ENCODE peak calls at places on chromosomes 16 and 17, in eight cellular contexts. F, I, Y, V, G, X, W and D are unnamed samples.

GRCh38 chr17:35520043-35520442 is 17.4 kb downstream of the SLFN12L start:
- DNase-seq in F (no peak), I (no peak), Y (no peak), V (no peak), G (no peak), X (no peak), W (no peak), D (no peak)

GRCh38 chr17:50686494-50687199 is 21.1 kb downstream of the ANKRD40 start:
- DNase-seq in F (no peak), I (peak), Y (no peak), V (no peak), G (peak), X (no peak), W (no peak), D (peak)

GRCh38 chr17:63039342-63039741 is 73.3 kb downstream of the TANC2 start:
- DNase-seq in F (no peak), I (no peak), Y (no peak), V (no peak), G (peak), X (no peak), W (no peak), D (no peak)

GRCh38 chr17:59786536-59787319 is 79.3 kb downstream of the VMP1 start:
- DNase-seq in F (peak), I (peak), Y (peak), V (no peak), G (peak), X (peak), W (peak), D (peak)

GRCh38 chr17:39014044-39014794 is 47.0 kb upstream of the FBXO47 start:
- DNase-seq in F (no peak), I (peak), Y (no peak), V (no peak), G (peak), X (no peak), W (no peak), D (peak)

GRCh38 chr16:85396879-85397871 is 215.9 kb upstream of the GSE1 start:
- DNase-seq in F (no peak), I (no peak), Y (peak), V (no peak), G (no peak), X (no peak), W (peak), D (no peak)

GRCh38 chr16:1791256-1791942 is 2.1 kb downstream of the IGFALS start:
- DNase-seq in F (no peak), I (no peak), Y (no peak), V (no peak), G (no peak), X (no peak), W (no peak), D (no peak)

GRCh38 chr16:4183258-4184037 is 58.4 kb downstream of the SRL start:
- DNase-seq in F (peak), I (peak), Y (peak), V (peak), G (peak), X (peak), W (peak), D (peak)

GRCh38 chr17:47161988-47162622 is 27.0 kb downstream of the CDC27 start:
- DNase-seq in F (no peak), I (no peak), Y (no peak), V (no peak), G (no peak), X (no peak), W (no peak), D (no peak)

GRCh38 chr17:48871551-48872351 is 20.8 kb upstream of the ATP5MC1 start:
- DNase-seq in F (no peak), I (no peak), Y (no peak), V (no peak), G (no peak), X (no peak), W (no peak), D (no peak)

GRCh38 chr16:55778718-55779117 is 54.2 kb downstream of the CES1 start:
- DNase-seq in F (no peak), I (no peak), Y (no peak), V (no peak), G (no peak), X (no peak), W (no peak), D (no peak)

GRCh38 chr17:45438931-45439610 is 6.4 kb upstream of the ARHGAP27 start:
- DNase-seq in F (no peak), I (no peak), Y (no peak), V (no peak), G (no peak), X (no peak), W (no peak), D (no peak)

GRCh38 chr16:70432800-70433455 is 6.0 kb downstream of the ST3GAL2 start:
- DNase-seq in F (no peak), I (no peak), Y (no peak), V (no peak), G (no peak), X (no peak), W (no peak), D (peak)

GRCh38 chr16:85809645-85810044 is 10.2 kb downstream of the COX4I1 start:
- DNase-seq in F (no peak), I (no peak), Y (no peak), V (no peak), G (no peak), X (no peak), W (no peak), D (no peak)

GRCh38 chr16:50395763-50396710 is 27.2 kb upstream of the BRD7 start:
- DNase-seq in F (no peak), I (no peak), Y (no peak), V (no peak), G (no peak), X (no peak), W (no peak), D (no peak)

GRCh38 chr17:59491353-59492090 is 73.9 kb upstream of the DHX40 start:
- DNase-seq in F (no peak), I (no peak), Y (no peak), V (no peak), G (no peak), X (no peak), W (no peak), D (peak)

GRCh38 chr16:19196871-19197270 is 28.8 kb downstream of the SYT17 start:
- DNase-seq in F (no peak), I (no peak), Y (no peak), V (no peak), G (no peak), X (no peak), W (no peak), D (no peak)

GRCh38 chr16:8850279-8850885 is 18.4 kb downstream of the CARHSP1 start:
- DNase-seq in F (no peak), I (peak), Y (no peak), V (no peak), G (peak), X (no peak), W (no peak), D (peak)

GRCh38 chr17:74446551-74447500 is 14.9 kb downstream of the GPRC5C start:
- DNase-seq in F (peak), I (no peak), Y (no peak), V (no peak), G (no peak), X (peak), W (no peak), D (no peak)